ENCODE peak calls at places on chromosome 15, in eight cellular contexts. V is stimulated activated CD4-positive, alpha-beta T cell treated with anti-CD3 and anti-CD28 coated beads, Interleukin-2, amount 100 ng/mL, for 48 hours; O is T-helper 1 cell; F is NAMALWA; G is HEK293T; X is RPMI7951; J is uterus; W is stimulated activated naive CD4-positive, alpha-beta T cell. R is an unnamed sample.

GRCh38 chr15:77633913-77634265 is 1.2 kb upstream of the LINGO1 start:
- DNase-seq in V (no peak), O (no peak), F (no peak), G (no peak), X (no peak), J (no peak), W (no peak), R (no peak)

GRCh38 chr15:90880381-90881145 is 3.7 kb upstream of the FES start:
- DNase-seq in V (no peak), O (no peak), F (no peak), G (no peak), X (no peak), J (no peak), W (no peak), R (no peak)

GRCh38 chr15:63601727-63602185 is 4.6 kb downstream of the FBXL22 start:
- DNase-seq in V (no peak), O (no peak), F (peak), G (no peak), X (no peak), J (no peak), W (peak), R (no peak)

GRCh38 chr15:70235347-70235746 is 137.6 kb upstream of the TLE3 start:
- DNase-seq in V (no peak), O (no peak), F (no peak), G (no peak), X (peak), J (no peak), W (no peak), R (no peak)

GRCh38 chr15:38690737-38691332 is 126.2 kb upstream of the RASGRP1 start:
- DNase-seq in V (peak), O (peak), F (peak), G (peak), X (peak), J (peak), W (peak), R (peak)

GRCh38 chr15:81101894-81102815 is 31.9 kb upstream of the CFAP161 start:
- DNase-seq in V (no peak), O (no peak), F (no peak), G (no peak), X (no peak), J (no peak), W (no peak), R (no peak)

GRCh38 chr15:101045236-101045646 is 126.1 kb downstream of the LRRK1 start:
- DNase-seq in V (no peak), O (no peak), F (no peak), G (no peak), X (no peak), J (peak), W (no peak), R (no peak)

GRCh38 chr15:38593523-38593922 is 28.9 kb upstream of the RASGRP1 start:
- DNase-seq in V (no peak), O (no peak), F (no peak), G (no peak), X (peak), J (no peak), W (no peak), R (no peak)

GRCh38 chr15:51367322-51367976 is 26.0 kb downstream of the GLDN start:
- DNase-seq in V (no peak), O (no peak), F (no peak), G (no peak), X (no peak), J (no peak), W (no peak), R (no peak)

GRCh38 chr15:75025548-75026260 is 2.3 kb downstream of the PPCDC start:
- DNase-seq in V (no peak), O (no peak), F (no peak), G (no peak), X (no peak), J (no peak), W (no peak), R (no peak)

GRCh38 chr15:64150236-64150578 is 1.3 kb upstream of the SNX22 start:
- DNase-seq in V (no peak), O (no peak), F (no peak), G (no peak), X (no peak), J (no peak), W (no peak), R (no peak)

GRCh38 chr15:45449878-45450277 is 71.5 kb upstream of the GATM start:
- DNase-seq in V (no peak), O (no peak), F (no peak), G (no peak), X (no peak), J (no peak), W (no peak), R (no peak)

GRCh38 chr15:101159096-101159935 is 92.5 kb downstream of the CHSY1 start:
- DNase-seq in V (no peak), O (no peak), F (no peak), G (no peak), X (no peak), J (no peak), W (no peak), R (no peak)

GRCh38 chr15:77515613-77516012 is 94.9 kb downstream of the HMG20A start:
- DNase-seq in V (no peak), O (no peak), F (no peak), G (no peak), X (no peak), J (no peak), W (no peak), R (no peak)

GRCh38 chr15:57697588-57697987 is 8.9 kb upstream of the POLR2M start:
- DNase-seq in V (no peak), O (no peak), F (no peak), G (no peak), X (no peak), J (no peak), W (no peak), R (no peak)

GRCh38 chr15:73388256-73388781 is 19.6 kb upstream of the HCN4 start:
- DNase-seq in V (no peak), O (no peak), F (no peak), G (no peak), X (peak), J (no peak), W (no peak), R (no peak)

GRCh38 chr15:49370782-49371181 is 52.3 kb upstream of the FGF7 start:
- DNase-seq in V (no peak), O (no peak), F (peak), G (no peak), X (peak), J (no peak), W (no peak), R (no peak)

GRCh38 chr15:87706001-87706400 is 550.5 kb downstream of the NTRK3 start:
- DNase-seq in V (no peak), O (no peak), F (no peak), G (no peak), X (no peak), J (no peak), W (no peak), R (no peak)

GRCh38 chr15:27133244-27133643 is 162.3 kb downstream of the GABRG3 start:
- DNase-seq in V (no peak), O (no peak), F (no peak), G (no peak), X (no peak), J (no peak), W (no peak), R (no peak)

GRCh38 chr15:52658955-52659354 is 20.2 kb downstream of the ATOSA start:
- DNase-seq in V (no peak), O (no peak), F (no peak), G (no peak), X (no peak), J (no peak), W (no peak), R (peak)

GRCh38 chr15:98609144-98609852 is 39.0 kb upstream of the IGF1R start:
- DNase-seq in V (no peak), O (no peak), F (no peak), G (no peak), X (peak), J (no peak), W (no peak), R (no peak)

GRCh38 chr15:68366314-68366713 is 65.6 kb downstream of the ITGA11 start:
- DNase-seq in V (no peak), O (no peak), F (peak), G (no peak), X (no peak), J (no peak), W (no peak), R (no peak)

GRCh38 chr15:99361541-99362185 is 110.4 kb downstream of the LRRC28 start:
- DNase-seq in V (no peak), O (no peak), F (peak), G (no peak), X (peak), J (no peak), W (no peak), R (no peak)

GRCh38 chr15:67179411-67179995 is 75.0 kb downstream of the AAGAB start:
- DNase-seq in V (no peak), O (no peak), F (no peak), G (no peak), X (no peak), J (peak), W (no peak), R (no peak)

GRCh38 chr15:67691450-67691849 is 133.9 kb upstream of the SKOR1 start:
- DNase-seq in V (no peak), O (no peak), F (no peak), G (no peak), X (no peak), J (no peak), W (no peak), R (no peak)

GRCh38 chr15:59140422-59141226 is 35.7 kb downstream of the CCNB2 start:
- DNase-seq in V (no peak), O (no peak), F (no peak), G (no peak), X (no peak), J (no peak), W (no peak), R (no peak)

GRCh38 chr15:68055224-68055705 is 1.1 kb downstream of the PIAS1 start:
- DNase-seq in V (peak), O (peak), F (peak), G (no peak), X (peak), J (no peak), W (peak), R (peak)

GRCh38 chr15:41794081-41794480 is 19.8 kb downstream of the MAPKBP1 start:
- DNase-seq in V (no peak), O (no peak), F (no peak), G (no peak), X (peak), J (no peak), W (no peak), R (no peak)

GRCh38 chr15:90463381-90463780 is 66.3 kb upstream of the CRTC3 start:
- DNase-seq in V (no peak), O (no peak), F (no peak), G (no peak), X (peak), J (peak), W (no peak), R (no peak)

GRCh38 chr15:50702762-50703334 is 16.3 kb upstream of the TRPM7 start:
- DNase-seq in V (no peak), O (no peak), F (no peak), G (no peak), X (no peak), J (no peak), W (no peak), R (no peak)

GRCh38 chr15:89408512-89409183 is 74.0 kb upstream of the POLG start:
- DNase-seq in V (no peak), O (no peak), F (no peak), G (no peak), X (no peak), J (no peak), W (no peak), R (no peak)

GRCh38 chr15:96274698-96275097 is 55.8 kb upstream of the NR2F2 start:
- DNase-seq in V (no peak), O (no peak), F (no peak), G (no peak), X (peak), J (no peak), W (no peak), R (no peak)